ENCODE peak calls at places on chromosomes 2 and 18, in eight cellular contexts. F is stomach; E is MM.1S; Q is heart right ventricle; R is CD8-positive, alpha-beta memory T cell; K is PC-9; I is uterus; Z is mucosa of descending colon. D is an unnamed sample.

GRCh38 chr18:55124078-55124477 is 164.8 kb upstream of the CCDC68 start:
- DNase-seq in F (no peak), E (no peak), Q (no peak), R (no peak), K (no peak), I (no peak), Z (no peak), D (no peak)

GRCh38 chr2:74502720-74503505 is 3.5 kb upstream of the LBX2 start:
- DNase-seq in F (peak; percentile 87), E (peak; percentile 58), Q (peak; percentile 87), R (no peak), K (no peak), I (peak; percentile 69), Z (peak; percentile 91), D (peak; percentile 93)

GRCh38 chr2:151827564-151828142 is 568 bp downstream of the ARL5A start:
- DNase-seq in F (no peak), E (peak; percentile 25), Q (no peak), R (peak; percentile 23), K (no peak), I (peak; percentile 17), Z (peak; percentile 47), D (peak; percentile 80)

GRCh38 chr2:129876576-129876975 is 102.9 kb upstream of the RAB6C start:
- DNase-seq in F (peak; percentile 21), E (no peak), Q (no peak), R (no peak), K (no peak), I (no peak), Z (no peak), D (no peak)

GRCh38 chr2:65634304-65634703 is 201.9 kb upstream of the SPRED2 start:
- DNase-seq in F (no peak), E (no peak), Q (no peak), R (no peak), K (no peak), I (no peak), Z (no peak), D (no peak)

GRCh38 chr2:20599861-20600461 is 50.9 kb downstream of the HS1BP3 start:
- DNase-seq in F (peak; percentile 24), E (no peak), Q (peak; percentile 21), R (no peak), K (no peak), I (peak; percentile 16), Z (no peak), D (peak; percentile 47)

GRCh38 chr2:189092936-189093335 is 86.6 kb downstream of the COL5A2 start:
- DNase-seq in F (no peak), E (no peak), Q (no peak), R (no peak), K (no peak), I (peak; percentile 52), Z (no peak), D (no peak)

GRCh38 chr2:168363382-168364092 is 92.5 kb upstream of the CERS6 start:
- DNase-seq in F (no peak), E (no peak), Q (no peak), R (no peak), K (no peak), I (no peak), Z (no peak), D (no peak)

GRCh38 chr2:235050992-235051351 is 99.2 kb downstream of the SH3BP4 start:
- DNase-seq in F (peak; percentile 96), E (no peak), Q (peak; percentile 91), R (no peak), K (peak; percentile 89), I (peak; percentile 72), Z (peak; percentile 88), D (peak; percentile 75)

GRCh38 chr2:208671312-208671711 is 264.7 kb downstream of the PTH2R start:
- DNase-seq in F (no peak), E (no peak), Q (no peak), R (no peak), K (no peak), I (no peak), Z (no peak), D (no peak)

GRCh38 chr18:68983126-68983525 is 185.2 kb downstream of the CCDC102B start:
- DNase-seq in F (no peak), E (no peak), Q (no peak), R (no peak), K (no peak), I (no peak), Z (no peak), D (no peak)

DNA sequence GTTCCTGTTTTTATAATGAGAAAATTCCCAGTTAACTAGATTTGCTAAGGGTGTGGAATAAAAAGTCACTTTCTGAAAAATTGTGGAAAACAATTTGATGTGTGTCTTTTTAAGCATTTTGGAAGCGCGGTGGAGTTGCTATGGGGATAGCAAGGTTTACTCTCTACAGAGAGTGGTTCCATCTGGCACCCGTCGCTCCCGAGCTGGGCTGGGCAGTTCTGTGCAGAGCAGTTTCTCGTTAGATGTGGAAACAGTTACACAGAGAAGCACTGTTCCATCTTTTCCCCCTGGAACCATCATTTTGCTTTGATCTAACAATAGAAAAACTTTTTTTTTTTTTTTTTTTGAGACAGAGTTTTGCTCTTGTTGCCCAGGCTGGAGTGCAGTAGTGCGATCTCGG is 17.4 kb downstream of the LDLRAD4 start:
- DNase-seq in F (no peak), E (no peak), Q (peak; percentile 65), R (no peak), K (no peak), I (peak; percentile 80), Z (no peak), D (no peak)
- H3K4me3 ChIP-seq in F (no peak overlapping the region), E (no peak overlapping the region), Q (no peak overlapping the region), R (no peak overlapping the region), K (no peak overlapping the region), I (no peak overlapping the region), Z (no peak overlapping the region), D (no peak overlapping the region)

GRCh38 chr2:113806217-113806913 is 49.9 kb upstream of the SLC35F5 start:
- DNase-seq in F (no peak), E (no peak), Q (no peak), R (no peak), K (peak; percentile 77), I (no peak), Z (peak; percentile 75), D (no peak)
- H3K4me1 ChIP-seq in F (no peaks in the 10 kb centered on the region), E (no peaks in the 10 kb centered on the region), Q (no peaks in the 10 kb centered on the region), R (no peaks in the 10 kb centered on the region), K (peaks cover 14% of the 10 kb centered on the region), I (no peaks in the 10 kb centered on the region), Z (no peaks in the 10 kb centered on the region), D (no peaks in the 10 kb centered on the region)

DNA sequence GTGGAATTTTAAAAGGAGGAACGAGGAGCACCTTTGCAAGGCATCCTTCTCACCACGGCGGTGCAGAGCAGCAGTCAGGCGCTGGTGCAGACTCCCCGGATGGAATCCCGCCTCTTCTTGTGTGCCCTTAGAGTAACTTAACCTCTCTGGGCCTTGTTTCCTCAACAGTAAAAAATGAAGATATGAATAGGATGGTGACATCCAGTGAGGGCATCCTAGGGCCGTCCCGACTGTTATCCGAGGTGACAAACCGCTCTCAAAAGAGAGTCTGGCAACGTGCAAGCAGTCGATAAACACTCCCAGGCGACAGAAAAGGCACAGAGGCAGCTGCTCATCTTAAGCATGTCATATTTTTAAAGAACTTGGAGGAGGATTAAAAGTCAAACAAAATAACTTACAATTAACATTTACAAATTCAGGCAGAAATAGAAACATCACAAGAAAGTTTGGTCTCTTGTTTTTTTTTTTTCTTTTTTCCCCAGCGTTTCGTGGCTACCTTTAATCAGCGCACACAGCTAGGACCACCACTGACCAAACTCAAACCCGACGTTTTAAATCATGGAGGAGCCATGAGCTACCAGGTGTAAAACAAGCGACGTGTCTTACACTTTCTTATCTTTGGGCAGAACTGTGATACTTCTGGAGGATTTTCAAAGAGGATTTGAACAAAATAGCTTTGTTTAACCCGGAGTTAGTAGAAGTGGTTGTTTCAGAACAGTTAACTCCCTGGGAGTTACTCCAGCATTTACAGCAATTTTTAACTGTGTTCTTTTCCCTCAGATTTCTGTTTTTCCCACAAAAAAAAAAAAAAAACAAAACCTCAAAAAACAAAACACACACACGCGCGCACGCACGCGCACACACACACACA is 2.1 kb downstream of the MBP start:
- DNase-seq in F (no peak), E (no peak), Q (no peak), R (no peak), K (no peak), I (no peak), Z (no peak), D (peak; percentile 77)
- H3K4me3 ChIP-seq in F (peak overlapping the region; percentile 78), E (no peak overlapping the region), Q (peak overlapping the region; percentile 75), R (peak overlapping the region; percentile 75), K (peak overlapping the region; percentile 95), I (peak overlapping the region; percentile 61), Z (no peak overlapping the region), D (no peak overlapping the region)

DNA sequence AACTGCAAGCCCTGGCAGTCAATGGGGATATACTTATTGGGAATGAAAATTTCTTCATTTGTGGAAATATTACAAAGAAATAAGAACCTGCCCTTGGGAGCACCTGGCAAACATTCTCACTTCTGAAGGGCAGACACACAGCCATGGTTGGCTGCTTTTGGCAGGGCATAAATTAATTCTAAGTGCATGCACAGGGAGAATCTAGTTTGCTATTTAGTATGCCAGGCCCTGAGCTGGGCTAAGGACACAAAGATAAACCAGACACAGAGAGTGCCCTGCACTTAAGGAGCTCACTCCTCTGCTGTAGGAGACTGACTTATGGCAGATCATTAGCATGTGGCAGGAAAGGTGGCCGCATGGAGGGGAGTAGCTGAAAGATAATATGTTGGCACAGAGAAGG is 366.9 kb downstream of the LPIN1 start:
- DNase-seq in F (no peak), E (no peak), Q (no peak), R (no peak), K (no peak), I (no peak), Z (no peak), D (no peak)
- H3K4me1 ChIP-seq in F (no peaks in the 10 kb centered on the region), E (no peaks in the 10 kb centered on the region), Q (no peaks in the 10 kb centered on the region), R (peaks cover 27% of the 10 kb centered on the region), K (no peaks in the 10 kb centered on the region), I (no peaks in the 10 kb centered on the region), Z (no peaks in the 10 kb centered on the region), D (peaks cover 15% of the 10 kb centered on the region)

DNA sequence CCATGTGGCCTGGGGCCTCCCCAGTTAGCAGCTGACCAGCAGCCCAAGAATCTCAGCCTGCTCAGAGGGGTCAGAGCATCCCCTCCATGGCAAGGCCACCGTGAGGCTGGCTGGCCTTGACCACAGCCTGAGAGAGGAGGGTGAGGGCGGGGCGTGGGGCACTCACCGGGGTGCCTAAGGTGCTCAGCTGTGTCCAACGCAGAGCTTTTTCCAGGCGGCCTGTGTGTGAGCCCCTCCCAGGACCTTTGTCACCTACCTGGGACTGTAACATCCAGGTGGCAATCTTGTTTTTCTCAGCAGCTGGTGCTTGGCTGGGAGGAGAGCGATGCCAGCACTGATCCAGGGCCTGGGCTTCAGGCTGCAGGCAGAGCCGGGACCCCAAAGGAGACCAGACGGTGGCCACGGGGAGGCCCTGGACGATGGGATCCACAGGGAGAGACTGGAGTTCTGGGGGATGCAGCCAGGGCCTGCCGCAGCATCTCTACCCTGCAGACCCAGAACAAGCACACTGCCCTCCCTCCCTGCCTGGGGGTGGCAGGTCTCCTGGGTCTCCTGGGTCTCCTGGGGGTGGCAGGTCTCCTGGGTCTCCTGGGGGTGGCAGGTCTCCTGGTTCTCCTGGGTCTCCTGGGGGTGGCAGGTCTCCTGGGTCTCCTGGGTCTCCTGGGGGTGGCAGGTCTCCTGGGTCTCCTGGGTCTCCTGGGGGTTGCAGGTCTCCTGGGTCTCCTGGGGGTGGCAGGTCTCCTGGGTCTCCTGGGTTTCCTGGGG is 12.3 kb downstream of the SNED1 start:
- DNase-seq in F (no peak), E (no peak), Q (no peak), R (no peak), K (no peak), I (no peak), Z (no peak), D (peak; percentile 69)
- H3K4me3 ChIP-seq in F (peak overlapping the region; percentile 30), E (no peak overlapping the region), Q (no peak overlapping the region), R (no peak overlapping the region), K (no peak overlapping the region), I (peak overlapping the region; percentile 18), Z (no peak overlapping the region), D (no peak overlapping the region)